ENCODE peak calls at places on chromosome 13, in seven cellular contexts. B is fibroblast of mammary gland, W is AG09309, Z is A549, V is adrenal gland, T is PC-9, H is GM12865. Y is an unnamed sample.

GRCh38 chr13:45500492-45501174 is 35.9 kb downstream of the COG3 start:
- DNase-seq in H (no peak), W (peak), B (peak), V (no peak), Z (no peak), T (peak), Y (peak)

GRCh38 chr13:99995503-99996176 is 14.1 kb downstream of the ZIC2 start:
- DNase-seq in Z (no peak), W (no peak), B (no peak), T (no peak), H (no peak), V (no peak), Y (no peak)

GRCh38 chr13:40442191-40442590 is 224.2 kb downstream of the FOXO1 start:
- DNase-seq in T (peak), V (no peak), H (no peak), B (no peak), Z (no peak), W (no peak), Y (no peak)

GRCh38 chr13:29978211-29978610 is 127.8 kb upstream of the UBL3 start:
- DNase-seq in T (no peak), H (no peak), W (no peak), B (peak), Z (no peak), V (no peak), Y (no peak)

GRCh38 chr13:42110410-42111155 is 62.1 kb downstream of the DGKH start:
- DNase-seq in W (peak), B (peak), V (peak), Z (peak), T (peak), H (peak), Y (peak)

GRCh38 chr13:30615851-30616311 is 1.8 kb upstream of the USPL1 start:
- DNase-seq in H (peak), Z (no peak), V (no peak), T (no peak), W (peak), B (peak), Y (no peak)

GRCh38 chr13:103142091-103142594 is 75.9 kb upstream of the SLC10A2 start:
- DNase-seq in H (no peak), Z (no peak), B (no peak), V (no peak), W (no peak), T (no peak), Y (no peak)

GRCh38 chr13:97240789-97241734 is 18.9 kb downstream of the MBNL2 start:
- DNase-seq in T (no peak), B (no peak), V (no peak), Z (no peak), H (no peak), W (no peak), Y (no peak)

GRCh38 chr13:70310720-70311119 is 202.5 kb upstream of the KLHL1 start:
- DNase-seq in W (no peak), V (no peak), T (no peak), H (peak), B (no peak), Z (no peak), Y (no peak)

DNA sequence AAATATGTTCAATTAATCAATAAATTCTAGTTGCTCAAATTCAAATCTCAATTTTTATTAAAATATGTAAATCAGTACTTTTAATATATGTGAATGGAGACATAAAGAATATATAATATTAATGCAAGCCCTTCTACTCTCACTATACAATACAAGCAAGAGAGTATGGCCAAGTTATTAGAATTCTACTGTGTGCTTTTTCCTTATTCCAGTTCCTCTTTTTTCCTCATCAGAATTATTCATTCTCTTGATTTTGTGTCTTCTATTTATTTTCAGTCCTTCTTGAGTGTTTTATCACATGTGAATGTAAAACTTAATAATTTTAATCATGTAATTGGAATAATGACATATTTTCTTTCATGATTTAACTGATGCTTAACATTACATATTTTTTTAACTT is 276.8 kb downstream of the PCDH20 start:
- DNase-seq in B (no peak), V (no peak), T (no peak), H (no peak), Z (no peak), W (no peak), Y (no peak)
- TF ChIP-seq CTCF in B (no peak), V (no peak), T (no peak), H (no peak), Z (no peak), W (no peak), Y (no peak)

GRCh38 chr13:49220035-49220855 is at the start of gene MLNR:
- DNase-seq in H (peak), W (no peak), Z (peak), T (no peak), B (peak), V (no peak), Y (no peak)
- H3K4me3 ChIP-seq in H (no peak), W (peak), Z (peak), T (no peak), B (no peak), V (no peak), Y (no peak)

GRCh38 chr13:108958013-108958376 is 328.6 kb downstream of the MYO16 start:
- DNase-seq in Z (no peak), B (no peak), H (no peak), T (no peak), V (no peak), W (no peak), Y (no peak)

GRCh38 chr13:108960006-108960405 is 330.6 kb downstream of the MYO16 start:
- DNase-seq in V (no peak), H (no peak), Z (no peak), W (no peak), B (no peak), T (no peak), Y (no peak)

GRCh38 chr13:108955741-108956140 is 326.3 kb downstream of the MYO16 start:
- DNase-seq in V (no peak), H (no peak), W (no peak), Z (no peak), T (no peak), B (no peak), Y (no peak)

GRCh38 chr13:108959254-108959653 is 329.8 kb downstream of the MYO16 start:
- DNase-seq in Z (no peak), V (no peak), T (peak), B (no peak), W (no peak), H (no peak), Y (no peak)

DNA sequence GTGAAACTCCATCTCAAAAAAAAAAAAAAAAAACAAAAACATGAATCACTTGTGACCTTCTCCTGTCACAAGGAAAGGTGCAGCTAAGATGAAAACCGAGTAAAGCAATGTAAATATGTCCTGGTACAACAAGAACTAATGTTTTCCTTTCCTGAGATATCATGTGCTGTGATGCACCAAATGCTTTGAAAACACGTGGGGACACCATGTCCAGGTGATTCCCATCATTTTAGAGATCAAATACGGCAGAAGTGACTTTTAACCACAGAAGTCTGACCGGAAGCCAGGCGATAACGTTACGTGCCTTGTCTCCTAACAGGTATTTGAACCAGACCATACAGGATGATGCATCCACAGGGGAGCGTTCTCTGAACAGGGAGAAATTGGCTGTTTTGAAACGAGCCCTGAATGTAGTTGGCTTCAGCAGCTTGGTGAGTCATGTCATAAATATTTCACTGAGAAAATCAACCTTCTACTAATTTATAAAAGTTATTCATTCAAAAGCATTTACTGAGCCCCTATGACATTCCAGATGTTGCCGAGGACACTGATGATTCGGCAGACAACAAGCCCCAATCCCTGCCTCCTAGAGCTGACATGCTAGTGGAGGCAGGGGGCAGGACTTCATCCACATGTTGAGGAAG is 328.1 kb downstream of the MYO16 start:
- DNase-seq in H (no peak), B (peak), W (peak), Z (peak), V (peak), T (peak), Y (peak)
- TF ChIP-seq CTCF in H (no peak), B (no peak), W (no peak), Z (no peak), V (no peak), T (peak), Y (no peak)

DNA sequence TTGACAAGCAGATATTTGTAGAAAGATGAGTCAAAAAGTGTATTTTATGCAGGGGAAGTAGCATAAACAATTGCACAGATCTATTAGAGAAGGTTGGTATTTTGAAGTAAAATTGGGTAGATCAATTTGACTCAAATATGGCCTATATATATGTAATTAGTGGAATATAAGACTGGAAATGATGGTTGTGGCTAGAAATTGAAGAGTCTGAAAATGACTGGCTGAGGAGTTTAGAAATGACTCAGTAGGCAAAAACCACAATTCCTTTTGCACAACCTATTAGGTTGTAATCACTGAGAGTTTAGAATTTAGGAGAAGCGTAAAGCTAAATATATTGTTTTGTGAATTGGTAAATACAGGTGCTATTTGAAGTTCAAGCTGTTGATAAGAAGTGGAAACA is 622.6 kb upstream of the PCDH20 start:
- DNase-seq in W (no peak), H (peak), Z (no peak), B (no peak), T (no peak), V (no peak), Y (no peak)
- H3K4me3 ChIP-seq in W (no peak), H (no peak), Z (no peak), B (no peak), T (no peak), V (no peak), Y (no peak)

GRCh38 chr13:46675016-46675415 is 121.9 kb downstream of the ESD start:
- DNase-seq in T (no peak), Z (no peak), V (no peak), B (peak), W (no peak), H (no peak), Y (no peak)

GRCh38 chr13:46683879-46684278 is 113.1 kb downstream of the ESD start:
- DNase-seq in Z (no peak), W (no peak), T (no peak), V (no peak), B (peak), H (peak), Y (no peak)

GRCh38 chr13:46682015-46682414 is 114.9 kb downstream of the ESD start:
- DNase-seq in W (no peak), V (no peak), Z (no peak), T (no peak), B (no peak), H (no peak), Y (no peak)

GRCh38 chr13:46676378-46676725 is 120.6 kb downstream of the ESD start:
- DNase-seq in Z (no peak), W (no peak), H (no peak), V (no peak), B (no peak), T (no peak), Y (no peak)

DNA sequence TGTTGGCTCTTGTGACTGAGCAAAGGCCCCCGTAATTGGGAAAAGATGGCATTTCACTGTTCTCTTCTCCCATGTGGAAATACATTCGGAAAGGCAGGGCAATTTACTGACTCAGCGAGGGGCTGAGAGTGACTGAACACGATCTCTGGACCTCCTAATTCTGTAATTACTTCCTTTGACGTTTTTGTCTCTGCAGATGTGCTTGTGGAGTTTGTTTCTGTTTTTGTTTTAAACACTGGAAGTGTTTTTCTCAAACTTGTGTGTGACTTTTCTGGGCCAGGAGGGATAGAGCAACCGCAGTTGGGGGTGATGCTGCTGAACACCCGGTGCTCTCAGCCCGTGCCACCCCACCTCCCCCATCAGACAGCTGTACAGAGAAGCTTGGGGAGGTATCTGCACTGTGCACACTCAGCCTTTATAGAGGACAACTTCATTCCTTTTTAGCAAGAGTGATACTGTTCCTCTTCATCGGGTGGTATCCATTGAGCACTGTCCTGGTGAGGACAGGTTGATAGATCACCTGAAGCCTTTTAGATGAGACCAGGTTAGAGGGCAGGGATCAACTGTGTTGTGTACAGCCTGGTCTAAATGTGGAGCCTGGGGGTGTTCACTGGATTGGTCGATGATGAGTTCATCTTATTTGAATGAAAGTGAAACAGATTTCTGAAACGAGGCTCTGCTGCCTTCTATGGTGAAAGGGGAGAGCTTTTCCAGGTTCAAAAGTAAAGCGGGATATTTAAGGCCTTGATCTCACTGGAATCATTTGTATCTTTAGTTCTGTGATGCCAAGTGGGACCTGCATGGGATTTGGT is 117.4 kb downstream of the ESD start:
- DNase-seq in B (peak), V (no peak), W (no peak), H (peak), T (no peak), Z (no peak), Y (peak)
- TF ChIP-seq CTCF in B (peak), V (no peak), W (peak), H (peak), T (no peak), Z (no peak), Y (no peak)

GRCh38 chr13:23959231-23959862 is 62.0 kb upstream of the C1QTNF9B start:
- DNase-seq in B (peak), W (no peak), Z (no peak), T (no peak), H (no peak), V (no peak), Y (no peak)

GRCh38 chr13:23953860-23954512 is 56.7 kb upstream of the C1QTNF9B start:
- DNase-seq in W (no peak), H (no peak), V (no peak), T (no peak), Z (no peak), B (no peak), Y (no peak)

GRCh38 chr13:23955064-23955463 is 57.8 kb upstream of the C1QTNF9B start:
- DNase-seq in Z (no peak), H (no peak), B (no peak), V (no peak), W (no peak), T (no peak), Y (no peak)

GRCh38 chr13:23952796-23953195 is 55.5 kb upstream of the C1QTNF9B start:
- DNase-seq in W (no peak), V (no peak), Z (no peak), H (no peak), B (no peak), T (no peak), Y (no peak)

GRCh38 chr13:23956106-23956505 is 58.8 kb upstream of the C1QTNF9B start:
- DNase-seq in Z (no peak), T (peak), V (no peak), B (peak), H (peak), W (no peak), Y (no peak)
- H3K4me3 ChIP-seq in Z (no peak), T (no peak), V (no peak), B (no peak), H (no peak), W (no peak), Y (no peak)

GRCh38 chr13:111158136-111158805 is 43.2 kb downstream of the ARHGEF7 start:
- DNase-seq in W (no peak), V (no peak), H (no peak), Z (no peak), B (no peak), T (peak), Y (no peak)

GRCh38 chr13:111152836-111153235 is 37.7 kb downstream of the ARHGEF7 start:
- DNase-seq in B (peak), T (no peak), V (no peak), Z (peak), W (no peak), H (no peak), Y (no peak)

GRCh38 chr13:111153279-111153976 is 38.3 kb downstream of the ARHGEF7 start:
- DNase-seq in Z (peak), T (peak), W (peak), B (peak), H (peak), V (peak), Y (peak)

GRCh38 chr13:111156421-111156820 is 41.3 kb downstream of the ARHGEF7 start:
- DNase-seq in V (no peak), Z (no peak), W (no peak), T (peak), B (no peak), H (no peak), Y (no peak)

DNA sequence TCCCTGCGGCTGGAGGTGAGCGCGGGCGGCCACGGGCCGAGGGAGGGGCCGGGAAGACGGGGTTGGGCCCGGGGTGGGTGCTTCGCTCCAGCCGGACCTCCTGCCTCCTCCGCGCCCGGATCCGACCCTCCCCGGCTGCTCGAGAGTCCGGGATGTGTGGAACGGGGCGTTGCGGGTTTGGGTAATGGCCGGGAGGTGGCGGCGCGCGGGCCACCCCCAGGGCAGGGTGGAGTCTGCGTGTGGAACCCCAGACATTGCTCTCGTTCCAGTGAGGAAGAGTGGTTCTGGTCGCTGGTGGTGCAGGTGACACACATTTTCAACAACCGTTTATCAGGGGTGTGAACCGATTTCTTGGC is 38.8 kb downstream of the ARHGEF7 start:
- DNase-seq in V (no peak), Z (peak), B (peak), W (no peak), T (peak), H (no peak), Y (no peak)
- TF ChIP-seq CTCF in V (peak), Z (no peak), B (no peak), W (no peak), T (peak), H (peak), Y (peak)

DNA sequence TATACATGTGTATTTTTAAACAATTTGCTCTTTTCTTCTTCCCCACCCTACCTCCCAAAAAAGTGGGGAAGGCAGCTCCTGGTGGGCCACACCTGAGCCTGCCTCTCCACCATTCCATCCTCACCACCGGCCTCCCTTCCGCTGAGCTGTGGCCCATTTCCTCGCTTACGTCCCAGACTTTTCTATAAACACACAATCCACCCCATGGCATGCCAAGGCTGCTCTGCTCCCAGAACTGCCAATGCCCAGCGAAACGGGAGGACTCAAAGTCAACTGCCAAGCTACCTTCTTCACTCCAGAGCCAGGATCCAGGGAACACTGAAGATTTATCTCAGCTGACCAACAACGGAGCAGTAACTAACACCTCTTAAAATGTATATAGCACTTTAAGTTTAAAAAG is 2.8 kb downstream of the N4BP2L1 start:
- DNase-seq in B (no peak), H (no peak), V (no peak), W (no peak), T (no peak), Z (no peak), Y (no peak)
- H3K4me3 ChIP-seq in B (no peak), H (peak), V (no peak), W (no peak), T (no peak), Z (no peak), Y (no peak)

DNA sequence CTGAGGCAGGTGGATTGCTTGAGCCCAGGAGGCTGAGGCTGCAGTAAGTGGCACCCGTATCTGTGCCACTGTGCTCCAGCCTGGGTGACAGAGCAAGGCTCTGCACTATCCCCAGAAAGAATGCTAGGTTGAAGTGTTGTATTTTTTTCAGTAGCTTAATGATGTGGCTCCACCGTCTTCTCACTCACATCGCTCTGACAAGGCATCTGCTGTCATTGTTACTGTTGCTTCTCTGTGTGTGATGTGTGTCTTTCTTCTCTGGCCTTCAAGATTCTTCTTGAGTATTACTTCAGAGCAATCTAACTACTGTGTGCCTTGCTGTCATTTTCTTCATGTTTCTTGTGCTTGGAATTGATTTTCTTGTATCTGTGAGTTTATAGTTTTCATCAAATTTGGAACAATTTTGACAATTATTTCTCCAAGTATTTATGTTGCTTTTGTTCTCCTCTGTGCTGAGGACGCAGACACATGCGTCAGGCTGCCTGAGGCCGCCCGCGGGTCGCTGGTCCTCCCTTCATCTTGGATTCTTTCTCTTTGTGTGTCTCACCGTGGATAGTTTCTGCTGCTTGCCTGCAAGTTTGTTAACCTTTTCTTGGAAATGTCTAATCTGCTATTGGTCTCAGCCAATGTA is 10.8 kb downstream of the ADPRHL1 start:
- DNase-seq in T (no peak), W (no peak), B (no peak), H (no peak), Z (no peak), V (no peak), Y (no peak)
- TF ChIP-seq CTCF in T (no peak), W (no peak), B (no peak), H (no peak), Z (no peak), V (no peak), Y (no peak)

GRCh38 chr13:111006508-111007031 is 91.7 kb upstream of the ANKRD10 start:
- DNase-seq in T (no peak), V (peak), B (peak), H (no peak), W (peak), Z (no peak), Y (no peak)
- H3K4me3 ChIP-seq in T (no peak), V (no peak), B (no peak), H (no peak), W (peak), Z (no peak), Y (no peak)